ENCODE peak calls at places on chromosomes 13 and 19, in ten cellular contexts. E, S, D, H, T, Q, J, P, W and U are unnamed samples.

GRCh38 chr19:33461256-33462111 is 60.1 kb downstream of the PEPD start:
- DNase-seq in E (no peak), S (no peak), D (no peak), H (no peak), T (no peak), Q (no peak), J (no peak), P (no peak), W (no peak), U (no peak)

GRCh38 chr13:78431328-78431727 is 172.0 kb downstream of the POU4F1 start:
- DNase-seq in E (no peak), S (no peak), D (no peak), H (no peak), T (no peak), Q (no peak), J (no peak), P (no peak), W (no peak), U (no peak)

GRCh38 chr19:44512326-44513298 is 12.3 kb upstream of the ZNF180 start:
- DNase-seq in E (no peak), S (no peak), D (peak), H (no peak), T (no peak), Q (no peak), J (peak), P (peak), W (no peak), U (peak)

GRCh38 chr13:41455725-41456419 is 1.5 kb upstream of the RGCC start:
- DNase-seq in E (no peak), S (no peak), D (no peak), H (no peak), T (no peak), Q (no peak), J (no peak), P (no peak), W (no peak), U (peak)

GRCh38 chr19:42386974-42387707 is 3.0 kb downstream of the CNFN start:
- DNase-seq in E (peak), S (peak), D (peak), H (peak), T (peak), Q (no peak), J (peak), P (peak), W (peak), U (peak)

GRCh38 chr19:46351241-46352041 is 4.6 kb downstream of the PPP5C start:
- DNase-seq in E (no peak), S (peak), D (no peak), H (peak), T (no peak), Q (no peak), J (peak), P (peak), W (no peak), U (no peak)

GRCh38 chr13:63948045-63948444 is 2532.4 kb upstream of the PCDH20 start:
- DNase-seq in E (no peak), S (no peak), D (no peak), H (no peak), T (no peak), Q (no peak), J (no peak), P (no peak), W (no peak), U (no peak)

GRCh38 chr19:49217382-49217781 is 59.8 kb downstream of the TRPM4 start:
- DNase-seq in E (no peak), S (peak), D (no peak), H (no peak), T (no peak), Q (no peak), J (no peak), P (peak), W (no peak), U (peak)

GRCh38 chr13:39961036-39961435 is 305.6 kb downstream of the COG6 start:
- DNase-seq in E (no peak), S (no peak), D (no peak), H (no peak), T (no peak), Q (no peak), J (no peak), P (no peak), W (no peak), U (no peak)

GRCh38 chr19:33366127-33366526 is 7.4 kb upstream of the CEBPG start:
- DNase-seq in E (no peak), S (no peak), D (peak), H (no peak), T (no peak), Q (no peak), J (no peak), P (no peak), W (no peak), U (no peak)

GRCh38 chr19:4302238-4302630 is at the start of gene TMIGD2:
- DNase-seq in E (no peak), S (no peak), D (no peak), H (no peak), T (no peak), Q (no peak), J (no peak), P (no peak), W (no peak), U (no peak)

GRCh38 chr13:87677334-87678234 is 6.4 kb downstream of the SLITRK5 start:
- DNase-seq in E (no peak), S (no peak), D (no peak), H (no peak), T (no peak), Q (no peak), J (no peak), P (no peak), W (peak), U (no peak)

GRCh38 chr19:858868-859843 is at the start of gene CFD:
- DNase-seq in E (no peak), S (peak), D (peak), H (no peak), T (no peak), Q (no peak), J (peak), P (peak), W (no peak), U (no peak)

GRCh38 chr13:51761638-51762350 is 42.2 kb downstream of the DHRS12 start:
- DNase-seq in E (no peak), S (peak), D (no peak), H (no peak), T (no peak), Q (no peak), J (no peak), P (peak), W (no peak), U (no peak)

GRCh38 chr19:1390594-1391423 is 7.1 kb downstream of the NDUFS7 start:
- DNase-seq in E (no peak), S (no peak), D (no peak), H (no peak), T (no peak), Q (no peak), J (no peak), P (no peak), W (no peak), U (no peak)

GRCh38 chr19:12985049-12985776 is 10.1 kb upstream of the NFIX start:
- DNase-seq in E (no peak), S (peak), D (peak), H (peak), T (no peak), Q (peak), J (peak), P (peak), W (peak), U (no peak)

GRCh38 chr19:1668339-1669123 is 16.1 kb upstream of the TCF3 start:
- DNase-seq in E (no peak), S (no peak), D (no peak), H (no peak), T (no peak), Q (no peak), J (no peak), P (peak), W (peak), U (no peak)

GRCh38 chr19:41965127-41965526 is 6.0 kb upstream of the RABAC1 start:
- DNase-seq in E (no peak), S (no peak), D (no peak), H (no peak), T (no peak), Q (no peak), J (no peak), P (no peak), W (no peak), U (no peak)

GRCh38 chr19:50943074-50943828 is 9.6 kb downstream of the KLK5 start:
- DNase-seq in E (no peak), S (no peak), D (no peak), H (no peak), T (no peak), Q (no peak), J (no peak), P (no peak), W (no peak), U (no peak)

GRCh38 chr19:48558018-48558684 is 6.2 kb downstream of the SULT2B1 start:
- DNase-seq in E (no peak), S (peak), D (peak), H (peak), T (no peak), Q (no peak), J (no peak), P (peak), W (no peak), U (peak)

GRCh38 chr13:95710313-95710712 is 33.4 kb downstream of the DNAJC3 start:
- DNase-seq in E (no peak), S (no peak), D (no peak), H (no peak), T (no peak), Q (no peak), J (no peak), P (peak), W (no peak), U (no peak)

GRCh38 chr13:98482476-98483444 is 94.1 kb downstream of the STK24 start:
- DNase-seq in E (no peak), S (peak), D (no peak), H (peak), T (no peak), Q (no peak), J (peak), P (no peak), W (no peak), U (no peak)

GRCh38 chr13:93235258-93236015 is 8.8 kb downstream of the GPC6 start:
- DNase-seq in E (no peak), S (no peak), D (no peak), H (no peak), T (no peak), Q (no peak), J (no peak), P (peak), W (no peak), U (no peak)

GRCh38 chr13:48486836-48487235 is 46.0 kb downstream of the RCBTB2 start:
- DNase-seq in E (no peak), S (no peak), D (no peak), H (no peak), T (no peak), Q (no peak), J (no peak), P (no peak), W (no peak), U (no peak)

GRCh38 chr19:16531380-16531669 is 10.9 kb downstream of the CHERP start:
- DNase-seq in E (no peak), S (no peak), D (no peak), H (no peak), T (no peak), Q (no peak), J (no peak), P (no peak), W (no peak), U (no peak)

GRCh38 chr19:23310729-23311211 is 60.6 kb upstream of the ZNF724 start:
- DNase-seq in E (no peak), S (no peak), D (no peak), H (no peak), T (no peak), Q (no peak), J (no peak), P (no peak), W (no peak), U (no peak)

GRCh38 chr19:13051581-13052165 is 51.0 kb downstream of the LYL1 start:
- DNase-seq in E (no peak), S (peak), D (no peak), H (peak), T (no peak), Q (peak), J (peak), P (no peak), W (peak), U (peak)

GRCh38 chr13:52827839-52828238 is 20.6 kb downstream of the PCDH8 start:
- DNase-seq in E (no peak), S (no peak), D (no peak), H (no peak), T (no peak), Q (no peak), J (no peak), P (no peak), W (no peak), U (no peak)

GRCh38 chr13:33379597-33379996 is 94.0 kb upstream of the STARD13 start:
- DNase-seq in E (no peak), S (no peak), D (no peak), H (peak), T (no peak), Q (no peak), J (no peak), P (peak), W (no peak), U (no peak)

GRCh38 chr13:35838356-35838755 is 292.8 kb downstream of the DCLK1 start:
- DNase-seq in E (no peak), S (no peak), D (no peak), H (no peak), T (no peak), Q (no peak), J (no peak), P (peak), W (no peak), U (no peak)

GRCh38 chr13:22278336-22278929 is 607.6 kb downstream of the FGF9 start:
- DNase-seq in E (peak), S (no peak), D (peak), H (peak), T (peak), Q (peak), J (peak), P (peak), W (peak), U (peak)

GRCh38 chr19:2478756-2479555 is 3.0 kb downstream of the GADD45B start:
- DNase-seq in E (peak), S (peak), D (no peak), H (peak), T (no peak), Q (peak), J (peak), P (peak), W (peak), U (no peak)

GRCh38 chr19:4059493-4059880 is 7.2 kb downstream of the ZBTB7A start:
- DNase-seq in E (no peak), S (no peak), D (no peak), H (no peak), T (no peak), Q (no peak), J (no peak), P (no peak), W (no peak), U (no peak)

GRCh38 chr13:74062933-74063332 is 71.3 kb downstream of the KLF12 start:
- DNase-seq in E (no peak), S (peak), D (no peak), H (peak), T (no peak), Q (no peak), J (no peak), P (peak), W (peak), U (peak)

GRCh38 chr13:54647275-54647674 is 1618.7 kb downstream of the OLFM4 start:
- DNase-seq in E (no peak), S (no peak), D (no peak), H (no peak), T (no peak), Q (no peak), J (no peak), P (no peak), W (no peak), U (peak)

GRCh38 chr19:6272411-6272791 is 7.4 kb downstream of the MLLT1 start:
- DNase-seq in E (no peak), S (no peak), D (no peak), H (no peak), T (no peak), Q (no peak), J (no peak), P (no peak), W (no peak), U (no peak)

GRCh38 chr19:41327076-41327475 is 17.1 kb downstream of the CCDC97 start:
- DNase-seq in E (no peak), S (no peak), D (no peak), H (no peak), T (no peak), Q (peak), J (no peak), P (no peak), W (peak), U (no peak)

GRCh38 chr13:113559061-113559460 is 25.5 kb upstream of the TFDP1 start:
- DNase-seq in E (no peak), S (no peak), D (no peak), H (no peak), T (no peak), Q (no peak), J (no peak), P (no peak), W (no peak), U (no peak)